ENCODE peak calls at places on chromosomes 12 and 14, in ten cellular contexts. R, B, X, K, E, U, C, W, T and M are unnamed samples.

GRCh38 chr14:55051426-55052258 is at the start of gene MAPK1IP1L:
- DNase-seq in R (peak), B (peak), X (peak), K (peak), E (peak), U (peak), C (peak), W (peak), T (peak), M (peak)

GRCh38 chr12:12466157-12466556 is 96.5 kb downstream of the DUSP16 start:
- DNase-seq in R (no peak), B (no peak), X (no peak), K (peak), E (no peak), U (no peak), C (peak), W (no peak), T (no peak), M (no peak)

GRCh38 chr12:92810370-92810769 is 107.6 kb downstream of the PLEKHG7 start:
- DNase-seq in R (no peak), B (no peak), X (no peak), K (no peak), E (no peak), U (no peak), C (no peak), W (no peak), T (no peak), M (no peak)

GRCh38 chr12:51270847-51271518 is 768 bp upstream of the SMAGP start:
- DNase-seq in R (no peak), B (no peak), X (no peak), K (no peak), E (no peak), U (no peak), C (no peak), W (no peak), T (peak), M (no peak)

GRCh38 chr14:104865631-104866441 is 768 bp downstream of the CEP170B start:
- DNase-seq in R (no peak), B (no peak), X (no peak), K (peak), E (peak), U (peak), C (peak), W (peak), T (peak), M (no peak)

GRCh38 chr12:18267427-18267826 is 6.1 kb downstream of the PIK3C2G start:
- DNase-seq in R (no peak), B (no peak), X (no peak), K (no peak), E (no peak), U (no peak), C (no peak), W (no peak), T (peak), M (no peak)

GRCh38 chr14:41289025-41289424 is 317.7 kb upstream of the LRFN5 start:
- DNase-seq in R (no peak), B (no peak), X (no peak), K (no peak), E (no peak), U (no peak), C (no peak), W (no peak), T (no peak), M (no peak)

GRCh38 chr12:124040737-124041136 is 67.7 kb downstream of the ZNF664 start:
- DNase-seq in R (no peak), B (no peak), X (no peak), K (no peak), E (no peak), U (no peak), C (no peak), W (no peak), T (no peak), M (no peak)

GRCh38 chr12:19190292-19191031 is 60.9 kb downstream of the PLEKHA5 start:
- DNase-seq in R (no peak), B (no peak), X (no peak), K (no peak), E (no peak), U (no peak), C (no peak), W (no peak), T (peak), M (no peak)

GRCh38 chr14:105491366-105492006 is 440 bp downstream of the TEDC1 start:
- DNase-seq in R (no peak), B (peak), X (peak), K (peak), E (peak), U (peak), C (peak), W (peak), T (peak), M (no peak)